ENCODE peak calls at places on chromosomes 1 and 21, in five cellular contexts. One of them, this sample, is unnamed. For H3K36me3, the result is how much of the 10 kb centered on the place peaks cover.

GRCh38 chr1:236716160-236716559 is 29.9 kb downstream of the ACTN2 start:
- DNase-seq in esophagus squamous epithelium: no peak
- DNase-seq in IMR-90: no peak
- DNase-seq in mesenchymal stem cell: no peak
- DNase-seq in right lobe of liver: no peak
- DNase-seq in this sample: no peak

GRCh38 chr1:12153181-12153785 is 13.5 kb upstream of the TNFRSF1B start:
- DNase-seq in right lobe of liver: peak
- DNase-seq in mesenchymal stem cell: peak
- DNase-seq in esophagus squamous epithelium: peak
- DNase-seq in IMR-90: peak
- DNase-seq in this sample: no peak

GRCh38 chr21:36059823-36060158 is 535 bp downstream of the SETD4 start:
- DNase-seq in mesenchymal stem cell: no peak
- DNase-seq in esophagus squamous epithelium: peak
- DNase-seq in IMR-90: no peak
- DNase-seq in right lobe of liver: peak
- DNase-seq in this sample: peak

GRCh38 chr1:198756470-198756869 is 117.6 kb downstream of the PTPRC start:
- DNase-seq in right lobe of liver: no peak
- DNase-seq in mesenchymal stem cell: peak
- DNase-seq in esophagus squamous epithelium: no peak
- DNase-seq in IMR-90: peak
- DNase-seq in this sample: no peak

GRCh38 chr1:3296858-3297257 is 157.6 kb upstream of the ARHGEF16 start:
- DNase-seq in right lobe of liver: no peak
- DNase-seq in mesenchymal stem cell: no peak
- DNase-seq in IMR-90: no peak
- DNase-seq in esophagus squamous epithelium: no peak
- DNase-seq in this sample: no peak

GRCh38 chr1:11354893-11355593 is 82.0 kb downstream of the UBIAD1 start:
- DNase-seq in mesenchymal stem cell: no peak
- DNase-seq in esophagus squamous epithelium: no peak
- DNase-seq in IMR-90: no peak
- DNase-seq in right lobe of liver: no peak
- DNase-seq in this sample: no peak

GRCh38 chr1:63935553-63935952 is 161.7 kb downstream of the ROR1 start:
- DNase-seq in IMR-90: no peak
- DNase-seq in esophagus squamous epithelium: no peak
- DNase-seq in mesenchymal stem cell: peak
- DNase-seq in right lobe of liver: no peak
- DNase-seq in this sample: no peak

GRCh38 chr21:41764558-41765392 is 2.1 kb downstream of the RIPK4 start:
- DNase-seq in IMR-90: no peak
- DNase-seq in right lobe of liver: peak
- DNase-seq in mesenchymal stem cell: no peak
- DNase-seq in esophagus squamous epithelium: no peak
- DNase-seq in this sample: peak

GRCh38 chr1:230080834-230081233 is 13.8 kb downstream of the GALNT2 start:
- DNase-seq in IMR-90: no peak
- DNase-seq in right lobe of liver: no peak
- DNase-seq in mesenchymal stem cell: no peak
- DNase-seq in esophagus squamous epithelium: no peak
- DNase-seq in this sample: no peak
- H3K36me3 ChIP-seq in IMR-90: under half
- H3K36me3 ChIP-seq in right lobe of liver: under half
- H3K36me3 ChIP-seq in mesenchymal stem cell: under half
- H3K36me3 ChIP-seq in esophagus squamous epithelium: under half
- H3K36me3 ChIP-seq in this sample: under half

GRCh38 chr1:18943162-18943561 is 13.3 kb downstream of the IFFO2 start:
- DNase-seq in right lobe of liver: no peak
- DNase-seq in IMR-90: no peak
- DNase-seq in mesenchymal stem cell: no peak
- DNase-seq in esophagus squamous epithelium: no peak
- DNase-seq in this sample: no peak
- H3K36me3 ChIP-seq in right lobe of liver: under half
- H3K36me3 ChIP-seq in IMR-90: under half
- H3K36me3 ChIP-seq in mesenchymal stem cell: under half
- H3K36me3 ChIP-seq in esophagus squamous epithelium: under half
- H3K36me3 ChIP-seq in this sample: under half

DNA sequence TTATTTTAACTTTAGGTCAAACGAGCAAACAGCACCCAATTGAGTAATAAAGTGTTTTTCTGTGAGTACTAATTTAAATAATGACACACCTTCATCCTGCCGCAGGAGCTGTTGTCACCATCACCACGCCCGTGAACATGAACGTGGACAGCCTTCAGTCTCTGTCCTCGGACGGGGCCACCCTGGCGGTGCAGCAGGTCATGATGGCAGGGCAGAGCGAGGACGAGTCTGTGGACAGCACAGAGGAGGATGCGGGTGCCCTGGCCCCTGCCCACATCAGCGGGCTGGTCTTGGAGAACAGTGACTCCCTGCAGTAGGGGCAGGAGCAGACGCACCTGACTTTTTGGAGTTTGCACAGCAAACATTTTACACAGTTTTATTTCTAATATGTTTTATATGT is 45.9 kb downstream of the CBS start:
- DNase-seq in IMR-90: no peak
- DNase-seq in esophagus squamous epithelium: no peak
- DNase-seq in right lobe of liver: no peak
- DNase-seq in mesenchymal stem cell: no peak
- DNase-seq in this sample: no peak
- H3K36me3 ChIP-seq in IMR-90: under half
- H3K36me3 ChIP-seq in esophagus squamous epithelium: under half
- H3K36me3 ChIP-seq in right lobe of liver: under half
- H3K36me3 ChIP-seq in mesenchymal stem cell: half or more
- H3K36me3 ChIP-seq in this sample: under half

GRCh38 chr1:81125672-81126071 is 675.1 kb upstream of the ADGRL2 start:
- DNase-seq in right lobe of liver: no peak
- DNase-seq in esophagus squamous epithelium: no peak
- DNase-seq in IMR-90: peak
- DNase-seq in mesenchymal stem cell: peak
- DNase-seq in this sample: no peak
- H3K36me3 ChIP-seq in right lobe of liver: under half
- H3K36me3 ChIP-seq in esophagus squamous epithelium: under half
- H3K36me3 ChIP-seq in IMR-90: under half
- H3K36me3 ChIP-seq in mesenchymal stem cell: under half
- H3K36me3 ChIP-seq in this sample: under half

DNA sequence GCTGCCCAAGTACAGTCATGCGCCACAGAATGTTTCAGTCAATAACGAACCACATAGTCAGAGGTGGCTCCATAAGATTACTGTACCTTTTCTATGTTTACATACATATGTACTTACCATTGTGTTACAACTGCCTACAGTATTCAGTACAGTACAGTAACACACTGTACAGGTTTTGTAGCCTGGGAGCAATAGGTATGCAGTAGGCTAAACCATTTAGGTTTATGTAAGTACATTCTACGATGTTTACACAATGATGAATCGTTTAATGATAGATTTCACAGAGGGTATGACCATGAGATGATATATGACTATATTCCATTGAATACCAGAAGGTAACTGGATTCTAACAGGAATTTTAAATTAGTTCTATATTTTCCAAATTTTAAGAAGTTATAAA is 10.5 kb downstream of the YY1AP1 start:
- DNase-seq in right lobe of liver: no peak
- DNase-seq in mesenchymal stem cell: no peak
- DNase-seq in esophagus squamous epithelium: no peak
- DNase-seq in IMR-90: no peak
- DNase-seq in this sample: no peak
- H3K36me3 ChIP-seq in right lobe of liver: under half
- H3K36me3 ChIP-seq in mesenchymal stem cell: half or more
- H3K36me3 ChIP-seq in esophagus squamous epithelium: under half
- H3K36me3 ChIP-seq in IMR-90: under half
- H3K36me3 ChIP-seq in this sample: under half

GRCh38 chr1:35600593-35600992 is 27.5 kb downstream of the TFAP2E start:
- DNase-seq in esophagus squamous epithelium: no peak
- DNase-seq in mesenchymal stem cell: no peak
- DNase-seq in IMR-90: no peak
- DNase-seq in right lobe of liver: no peak
- DNase-seq in this sample: no peak
- H3K36me3 ChIP-seq in esophagus squamous epithelium: under half
- H3K36me3 ChIP-seq in mesenchymal stem cell: half or more
- H3K36me3 ChIP-seq in IMR-90: under half
- H3K36me3 ChIP-seq in right lobe of liver: under half
- H3K36me3 ChIP-seq in this sample: under half

DNA sequence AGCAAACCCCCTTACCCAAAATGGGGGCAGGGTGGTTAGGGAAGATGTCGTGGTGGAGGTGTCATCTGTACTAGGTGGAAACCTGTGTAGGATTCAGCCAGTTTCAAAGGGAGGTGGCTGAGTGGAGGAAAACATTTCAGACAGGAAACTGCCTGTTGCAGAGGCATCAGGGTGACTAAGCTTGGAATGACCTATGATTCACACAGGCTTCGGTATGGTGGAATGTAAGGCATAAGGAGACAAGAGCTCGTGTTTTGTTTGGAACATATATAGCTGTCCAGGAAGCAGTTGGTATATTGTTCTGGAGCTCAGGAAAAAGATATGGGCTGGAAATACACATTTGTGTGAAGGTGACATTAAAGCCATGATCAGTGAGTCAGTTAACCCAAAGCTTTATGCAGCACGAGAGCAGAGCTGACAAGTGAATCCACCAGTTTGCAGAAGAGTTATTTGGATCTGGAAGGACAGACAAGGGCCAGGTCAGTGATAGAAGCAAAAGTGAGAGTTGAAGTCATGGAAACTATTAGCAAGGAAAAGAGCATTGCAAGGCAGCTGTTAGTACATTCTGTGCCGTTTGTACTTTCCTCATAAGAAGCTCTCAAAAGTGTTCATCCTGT is 12.2 kb downstream of the UTP25 start:
- DNase-seq in IMR-90: peak
- DNase-seq in mesenchymal stem cell: peak
- DNase-seq in right lobe of liver: no peak
- DNase-seq in esophagus squamous epithelium: no peak
- DNase-seq in this sample: no peak
- H3K36me3 ChIP-seq in IMR-90: under half
- H3K36me3 ChIP-seq in mesenchymal stem cell: half or more
- H3K36me3 ChIP-seq in right lobe of liver: under half
- H3K36me3 ChIP-seq in esophagus squamous epithelium: half or more
- H3K36me3 ChIP-seq in this sample: under half